ENCODE peak calls at places on chromosome 10, in ten cellular contexts. F, P, J, Q, H, L, T, N, W and V are unnamed samples.

GRCh38 chr10:60719721-60720120 is 58.6 kb upstream of the CDK1 start:
- DNase-seq in L (no peak), W (no peak), F (no peak), N (no peak), H (no peak), J (no peak), T (no peak), P (no peak), Q (no peak), V (no peak)

GRCh38 chr10:71302874-71303568 is 16.0 kb upstream of the SLC29A3 start:
- DNase-seq in N (peak; percentile 28), Q (peak; percentile 43), F (peak; percentile 66), T (no peak), W (no peak), J (no peak), P (no peak), L (no peak), H (peak; percentile 14), V (peak; percentile 69)

GRCh38 chr10:59560161-59560560 is 149.5 kb downstream of the SLC16A9 start:
- DNase-seq in T (no peak), Q (no peak), W (no peak), F (no peak), J (no peak), L (no peak), N (no peak), H (no peak), P (no peak), V (peak; percentile 81)

GRCh38 chr10:48470893-48471805 is 133.7 kb downstream of the ARHGAP22 start:
- DNase-seq in H (no peak), W (no peak), P (no peak), N (peak; percentile 86), Q (no peak), F (no peak), J (no peak), L (no peak), T (no peak), V (peak; percentile 11)

GRCh38 chr10:124917168-124917938 is 24.6 kb upstream of the ZRANB1 start:
- DNase-seq in P (peak; percentile 38), H (peak; percentile 67), N (no peak), T (peak; percentile 64), W (no peak), L (no peak), J (peak; percentile 46), F (peak; percentile 48), Q (peak; percentile 39), V (peak; percentile 71)

GRCh38 chr10:115572740-115573455 is 479.7 kb downstream of the ATRNL1 start:
- DNase-seq in T (no peak), W (no peak), N (no peak), J (no peak), F (peak; percentile 4), L (no peak), Q (no peak), P (no peak), H (no peak), V (peak; percentile 1)

GRCh38 chr10:114856544-114857287 is 35.1 kb downstream of the FHIP2A start:
- DNase-seq in T (no peak), F (no peak), N (no peak), H (peak; percentile 28), W (no peak), P (no peak), J (no peak), L (no peak), Q (no peak), V (no peak)

GRCh38 chr10:15200626-15201025 is 32.1 kb upstream of the NMT2 start:
- DNase-seq in P (no peak), T (no peak), H (no peak), Q (no peak), W (no peak), N (peak; percentile 69), F (peak; percentile 41), L (no peak), J (no peak), V (no peak)

GRCh38 chr10:26516540-26517101 is 78.5 kb downstream of the APBB1IP start:
- DNase-seq in L (no peak), W (no peak), F (no peak), H (no peak), Q (no peak), J (no peak), T (no peak), P (no peak), N (no peak), V (no peak)

GRCh38 chr10:122164028-122164601 is 107.0 kb upstream of the BTBD16 start:
- DNase-seq in W (no peak), Q (no peak), F (peak; percentile 48), P (no peak), H (no peak), N (no peak), T (peak; percentile 95), L (no peak), J (no peak), V (peak; percentile 56)

GRCh38 chr10:26412932-26413331 is 25.2 kb upstream of the APBB1IP start:
- DNase-seq in N (no peak), J (no peak), L (no peak), P (no peak), T (no peak), W (no peak), H (no peak), Q (no peak), F (no peak), V (no peak)

GRCh38 chr10:88787463-88787862 is 15.1 kb upstream of the LIPM start:
- DNase-seq in W (no peak), L (no peak), H (no peak), J (no peak), P (no peak), N (no peak), F (no peak), Q (no peak), T (no peak), V (peak; percentile 14)

GRCh38 chr10:30786131-30786530 is 156.6 kb upstream of the LYZL2 start:
- DNase-seq in P (no peak), L (no peak), W (no peak), H (no peak), J (no peak), F (no peak), T (peak; percentile 37), N (no peak), Q (no peak), V (no peak)

GRCh38 chr10:43949351-43949750 is 300.7 kb upstream of the ZNF32 start:
- DNase-seq in W (no peak), N (no peak), P (no peak), H (no peak), T (no peak), J (no peak), Q (no peak), L (no peak), F (no peak), V (peak; percentile 43)

GRCh38 chr10:3554121-3554522 is 230.9 kb downstream of the KLF6 start:
- DNase-seq in N (no peak), H (no peak), W (no peak), T (no peak), P (no peak), J (no peak), F (no peak), Q (no peak), L (no peak), V (peak; percentile 22)

GRCh38 chr10:51783907-51784306 is 84.5 kb upstream of the CSTF2T start:
- DNase-seq in N (no peak), Q (no peak), T (no peak), L (no peak), W (no peak), F (no peak), J (no peak), P (no peak), H (no peak), V (no peak)

GRCh38 chr10:89129850-89130396 is 77.2 kb downstream of the CH25H start:
- DNase-seq in F (no peak), N (peak; percentile 28), T (no peak), J (no peak), H (peak; percentile 69), W (no peak), Q (no peak), L (no peak), P (peak; percentile 11), V (no peak)

GRCh38 chr10:44635181-44635580 is 250.3 kb upstream of the CXCL12 start:
- DNase-seq in J (no peak), N (no peak), T (no peak), P (no peak), L (no peak), F (no peak), H (no peak), W (no peak), Q (no peak), V (no peak)

GRCh38 chr10:42513921-42514320 is 124.4 kb downstream of the ZNF33B start:
- DNase-seq in W (no peak), P (no peak), L (no peak), H (no peak), Q (no peak), J (no peak), T (no peak), N (no peak), F (no peak), V (no peak)
- H3K9me3 ChIP-seq in W (peaks cover 3% of the 10 kb centered on the region), P (peaks cover 7% of the 10 kb centered on the region), L (peaks cover 97% of the 10 kb centered on the region), H (peaks cover 25% of the 10 kb centered on the region), Q (peaks cover 18% of the 10 kb centered on the region), J (peaks cover 12% of the 10 kb centered on the region), T (peaks cover 14% of the 10 kb centered on the region), N (peaks cover 17% of the 10 kb centered on the region), F (peaks cover 12% of the 10 kb centered on the region), V (no peaks in the 10 kb centered on the region)

GRCh38 chr10:79207726-79208125 is 139.0 kb downstream of the ZMIZ1 start:
- DNase-seq in P (no peak), J (no peak), F (no peak), T (no peak), N (no peak), H (no peak), Q (no peak), L (no peak), W (no peak), V (no peak)
- H3K4me1 ChIP-seq in P (no peaks in the 10 kb centered on the region), J (no peaks in the 10 kb centered on the region), F (no peaks in the 10 kb centered on the region), T (peaks cover 5% of the 10 kb centered on the region), N (no peaks in the 10 kb centered on the region), H (no peaks in the 10 kb centered on the region), Q (no peaks in the 10 kb centered on the region), L (no peaks in the 10 kb centered on the region), W (no peaks in the 10 kb centered on the region), V (peaks cover 13% of the 10 kb centered on the region)

GRCh38 chr10:131579251-131580071 is 267.9 kb upstream of the TCERG1L start:
- DNase-seq in H (no peak), T (no peak), Q (no peak), J (no peak), P (no peak), W (no peak), N (no peak), F (no peak), L (no peak), V (no peak)
- H3K9me3 ChIP-seq in H (no peaks in the 10 kb centered on the region), T (no peaks in the 10 kb centered on the region), Q (no peaks in the 10 kb centered on the region), J (no peaks in the 10 kb centered on the region), P (no peaks in the 10 kb centered on the region), W (no peaks in the 10 kb centered on the region), N (peaks cover 5% of the 10 kb centered on the region), F (no peaks in the 10 kb centered on the region), L (no peaks in the 10 kb centered on the region), V (no peaks in the 10 kb centered on the region)

DNA sequence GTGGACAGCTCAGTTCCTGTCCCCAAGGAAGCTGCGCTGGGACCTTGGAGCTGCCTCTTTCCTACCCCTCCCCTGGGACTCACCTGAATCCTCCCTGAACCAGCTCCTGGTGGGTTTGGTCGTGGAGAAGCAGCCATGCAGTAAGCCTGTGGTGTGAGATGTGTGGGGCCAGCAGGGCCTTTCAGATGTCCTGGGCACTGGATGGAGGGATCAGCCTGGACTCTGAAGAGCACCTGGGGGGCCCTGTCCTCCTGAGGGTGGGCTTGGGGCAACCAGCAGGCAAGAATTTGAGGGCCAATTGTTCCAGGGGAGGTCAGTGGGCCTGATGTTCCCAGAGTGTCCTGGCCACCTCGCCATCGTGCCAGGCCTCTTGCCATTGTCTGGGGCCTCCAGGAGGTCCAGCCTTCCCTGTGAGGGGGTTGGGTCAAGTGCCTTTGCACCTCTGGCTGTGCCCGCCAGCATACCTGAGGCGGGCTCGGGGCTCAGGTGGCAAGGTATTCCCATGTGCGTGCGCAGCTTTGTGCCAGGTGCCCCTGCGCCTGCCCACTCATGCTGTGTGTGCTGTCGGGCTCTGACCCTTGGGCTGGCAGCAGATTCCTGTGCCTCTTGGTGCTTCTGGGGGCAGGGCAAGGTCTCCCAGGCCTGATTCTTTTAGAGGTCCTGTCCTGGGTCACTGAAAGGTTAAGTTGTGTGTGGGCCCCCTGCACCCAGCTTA is 7.3 kb downstream of the TRIM8 start:
- DNase-seq in P (no peak), N (no peak), L (no peak), T (peak; percentile 37), Q (no peak), H (no peak), J (no peak), F (no peak), W (no peak), V (no peak)
- H3K4me1 ChIP-seq in P (peaks cover 40% of the 10 kb centered on the region), N (peaks cover 30% of the 10 kb centered on the region), L (peaks cover 51% of the 10 kb centered on the region), T (peaks cover 61% of the 10 kb centered on the region), Q (peaks cover 64% of the 10 kb centered on the region), H (peaks cover 76% of the 10 kb centered on the region), J (peaks cover 36% of the 10 kb centered on the region), F (peaks cover 5% of the 10 kb centered on the region), W (peaks cover 64% of the 10 kb centered on the region), V (peaks cover 33% of the 10 kb centered on the region)